ENCODE peak calls at places on chromosomes 13 and 19, in seven cellular contexts. One of them, this sample, is unnamed.

GRCh38 chr13:73938375-73939070 is 195.7 kb downstream of the KLF12 start:
- DNase-seq in spleen: no peak
- DNase-seq in ovary: no peak
- DNase-seq in uterus: no peak
- DNase-seq in A549: peak; percentile 5
- DNase-seq in K562: no peak
- DNase-seq in body of pancreas: no peak
- DNase-seq in this sample: no peak

GRCh38 chr19:1990230-1991017 is 25.1 kb downstream of the BTBD2 start:
- DNase-seq in spleen: no peak
- DNase-seq in ovary: no peak
- DNase-seq in uterus: no peak
- DNase-seq in A549: no peak
- DNase-seq in K562: no peak
- DNase-seq in body of pancreas: no peak
- DNase-seq in this sample: no peak

GRCh38 chr19:42480335-42481095 is 37.8 kb upstream of the CXCL17 start:
- DNase-seq in spleen: no peak
- DNase-seq in ovary: no peak
- DNase-seq in uterus: no peak
- DNase-seq in A549: no peak
- DNase-seq in K562: no peak
- DNase-seq in body of pancreas: peak; percentile 26
- DNase-seq in this sample: no peak

GRCh38 chr19:49593233-49594113 is 2.5 kb downstream of the PRR12 start:
- DNase-seq in spleen: peak; percentile 95
- DNase-seq in ovary: peak; percentile 92
- DNase-seq in uterus: peak; percentile 94
- DNase-seq in A549: peak; percentile 100
- DNase-seq in K562: peak; percentile 100
- DNase-seq in body of pancreas: peak; percentile 93
- DNase-seq in this sample: peak; percentile 99

GRCh38 chr13:29106651-29107050 is 286.5 kb downstream of the MTUS2 start:
- DNase-seq in spleen: no peak
- DNase-seq in ovary: no peak
- DNase-seq in uterus: no peak
- DNase-seq in A549: no peak
- DNase-seq in K562: no peak
- DNase-seq in body of pancreas: no peak
- DNase-seq in this sample: no peak

GRCh38 chr19:16521715-16522289 is 20.4 kb downstream of the CHERP start:
- DNase-seq in spleen: no peak
- DNase-seq in ovary: no peak
- DNase-seq in uterus: no peak
- DNase-seq in A549: no peak
- DNase-seq in K562: no peak
- DNase-seq in body of pancreas: no peak
- DNase-seq in this sample: no peak

GRCh38 chr13:25847635-25848616 is 203.9 kb downstream of the SHISA2 start:
- DNase-seq in spleen: no peak
- DNase-seq in ovary: no peak
- DNase-seq in uterus: no peak
- DNase-seq in A549: no peak
- DNase-seq in K562: no peak
- DNase-seq in body of pancreas: no peak
- DNase-seq in this sample: no peak

GRCh38 chr19:35040826-35041547 is 534 bp upstream of the HPN start:
- DNase-seq in spleen: peak; percentile 92
- DNase-seq in ovary: peak; percentile 92
- DNase-seq in uterus: peak; percentile 86
- DNase-seq in A549: no peak
- DNase-seq in K562: peak; percentile 91
- DNase-seq in body of pancreas: peak; percentile 99
- DNase-seq in this sample: peak; percentile 97

GRCh38 chr13:112897956-112898785 is 70.8 kb upstream of the MCF2L start:
- DNase-seq in spleen: peak; percentile 72
- DNase-seq in ovary: no peak
- DNase-seq in uterus: no peak
- DNase-seq in A549: no peak
- DNase-seq in K562: no peak
- DNase-seq in body of pancreas: peak; percentile 9
- DNase-seq in this sample: no peak

GRCh38 chr19:1064661-1065605 is 2.0 kb upstream of the ARHGAP45 start:
- DNase-seq in spleen: peak; percentile 94
- DNase-seq in ovary: no peak
- DNase-seq in uterus: no peak
- DNase-seq in A549: peak; percentile 44
- DNase-seq in K562: no peak
- DNase-seq in body of pancreas: peak; percentile 72
- DNase-seq in this sample: no peak

GRCh38 chr13:96091164-96091931 is 1.4 kb downstream of the HS6ST3 start:
- DNase-seq in spleen: no peak
- DNase-seq in ovary: no peak
- DNase-seq in uterus: peak; percentile 33
- DNase-seq in A549: no peak
- DNase-seq in K562: no peak
- DNase-seq in body of pancreas: peak; percentile 41
- DNase-seq in this sample: no peak

GRCh38 chr13:80132741-80133601 is 208.0 kb downstream of the SPRY2 start:
- DNase-seq in spleen: no peak
- DNase-seq in ovary: peak; percentile 22
- DNase-seq in uterus: peak; percentile 47
- DNase-seq in A549: peak; percentile 21
- DNase-seq in K562: no peak
- DNase-seq in body of pancreas: peak; percentile 74
- DNase-seq in this sample: no peak

GRCh38 chr19:5046339-5047039 is 77.6 kb downstream of the KDM4B start:
- DNase-seq in spleen: peak; percentile 64
- DNase-seq in ovary: no peak
- DNase-seq in uterus: no peak
- DNase-seq in A549: peak; percentile 86
- DNase-seq in K562: no peak
- DNase-seq in body of pancreas: peak; percentile 94
- DNase-seq in this sample: no peak

GRCh38 chr19:23528376-23528775 is 133.1 kb upstream of the ZNF91 start:
- DNase-seq in spleen: no peak
- DNase-seq in ovary: no peak
- DNase-seq in uterus: no peak
- DNase-seq in A549: no peak
- DNase-seq in K562: no peak
- DNase-seq in body of pancreas: no peak
- DNase-seq in this sample: no peak
- H3K9me3 ChIP-seq in spleen: peaks cover 68% of the 10 kb centered on the region
- H3K9me3 ChIP-seq in ovary: no peaks in the 10 kb centered on the region
- H3K9me3 ChIP-seq in uterus: no peaks in the 10 kb centered on the region
- H3K9me3 ChIP-seq in A549: peaks cover 23% of the 10 kb centered on the region
- H3K9me3 ChIP-seq in K562: no peaks in the 10 kb centered on the region
- H3K9me3 ChIP-seq in body of pancreas: no peaks in the 10 kb centered on the region
- H3K9me3 ChIP-seq in this sample: no peaks in the 10 kb centered on the region

DNA sequence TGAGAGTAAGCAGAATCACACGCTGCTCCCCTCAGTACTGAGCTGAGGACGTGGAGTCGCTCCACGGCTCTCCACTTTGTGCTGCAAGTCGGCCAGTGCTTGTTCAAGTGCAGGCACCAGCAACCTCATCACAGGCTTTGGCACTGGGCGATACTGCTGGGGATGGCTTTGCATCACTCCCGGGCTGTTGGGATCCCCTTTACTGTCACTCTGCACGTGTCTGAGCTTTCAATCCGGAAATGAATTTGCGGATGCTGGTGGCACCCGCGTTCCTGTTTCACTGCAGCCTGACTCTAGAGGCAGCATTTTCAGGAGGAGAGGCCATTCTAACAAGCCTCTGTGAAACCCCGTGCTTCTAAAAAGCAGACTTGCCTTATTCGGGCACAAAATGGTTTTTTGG is 19.1 kb downstream of the SMARCA4 start:
- DNase-seq in spleen: no peak
- DNase-seq in ovary: no peak
- DNase-seq in uterus: no peak
- DNase-seq in A549: no peak
- DNase-seq in K562: no peak
- DNase-seq in body of pancreas: no peak
- DNase-seq in this sample: no peak
- TF ChIP-seq CTCF in spleen: no peak
- TF ChIP-seq CTCF in ovary: no peak
- TF ChIP-seq CTCF in uterus: no peak
- TF ChIP-seq CTCF in A549: no peak
- TF ChIP-seq CTCF in K562: no peak
- TF ChIP-seq CTCF in body of pancreas: no peak
- TF ChIP-seq CTCF in this sample: no peak

GRCh38 chr19:17605761-17606745 is 50.6 kb downstream of the COLGALT1 start:
- DNase-seq in spleen: peak; percentile 94
- DNase-seq in ovary: peak; percentile 87
- DNase-seq in uterus: peak; percentile 36
- DNase-seq in A549: peak; percentile 72
- DNase-seq in K562: peak; percentile 97
- DNase-seq in body of pancreas: peak; percentile 70
- DNase-seq in this sample: no peak
- TF ChIP-seq POLR2A in spleen: no peak
- TF ChIP-seq POLR2A in ovary: no peak
- TF ChIP-seq POLR2A in uterus: no peak
- TF ChIP-seq POLR2A in A549: peak; percentile 78
- TF ChIP-seq POLR2A in K562: peak; percentile 82
- TF ChIP-seq POLR2A in body of pancreas: no peak
- TF ChIP-seq POLR2A in this sample: no peak

DNA sequence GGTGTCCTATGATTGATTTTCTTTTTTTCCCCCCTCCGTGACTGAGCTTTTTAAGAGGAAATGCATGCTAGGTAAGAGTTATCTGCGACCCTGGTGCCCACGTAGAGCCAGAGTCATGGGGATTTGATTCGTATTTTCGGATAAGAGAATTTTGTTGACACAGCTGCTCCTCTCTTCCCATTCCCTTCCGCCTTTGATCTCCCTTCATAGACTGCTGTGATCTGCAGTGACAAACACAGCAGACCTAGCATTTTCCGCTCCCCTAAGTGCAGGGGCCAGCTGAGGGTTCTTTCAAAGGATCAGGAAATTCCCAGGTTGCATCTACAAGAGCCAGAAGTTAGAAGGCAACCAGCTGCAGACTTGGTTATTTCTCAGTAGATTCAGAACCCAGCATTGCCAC is 70.5 kb downstream of the ZNF568 start:
- DNase-seq in spleen: no peak
- DNase-seq in ovary: no peak
- DNase-seq in uterus: no peak
- DNase-seq in A549: no peak
- DNase-seq in K562: no peak
- DNase-seq in body of pancreas: no peak
- DNase-seq in this sample: no peak
- H3K9me3 ChIP-seq in spleen: peaks cover 88% of the 10 kb centered on the region
- H3K9me3 ChIP-seq in ovary: no peaks in the 10 kb centered on the region
- H3K9me3 ChIP-seq in uterus: peaks cover 7% of the 10 kb centered on the region
- H3K9me3 ChIP-seq in A549: peaks cover 89% of the 10 kb centered on the region
- H3K9me3 ChIP-seq in K562: peaks cover 3% of the 10 kb centered on the region
- H3K9me3 ChIP-seq in body of pancreas: no peaks in the 10 kb centered on the region
- H3K9me3 ChIP-seq in this sample: no peaks in the 10 kb centered on the region

DNA sequence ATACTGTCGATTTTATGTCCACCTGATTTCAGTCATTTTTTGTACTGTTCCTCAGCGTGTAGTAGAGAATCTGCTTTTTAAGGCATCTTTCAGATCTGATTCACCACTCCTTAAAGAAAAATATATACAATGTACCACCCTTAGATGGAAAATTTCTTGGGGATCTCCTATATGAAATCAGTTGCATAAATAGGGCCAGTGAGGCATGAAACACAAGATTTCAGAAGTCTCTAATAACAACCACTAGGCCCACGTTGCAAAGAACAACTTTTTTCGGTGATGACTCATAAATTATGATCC is 1.4 kb downstream of the USP12 start:
- DNase-seq in spleen: no peak
- DNase-seq in ovary: no peak
- DNase-seq in uterus: no peak
- DNase-seq in A549: no peak
- DNase-seq in K562: no peak
- DNase-seq in body of pancreas: no peak
- DNase-seq in this sample: no peak
- TF ChIP-seq CTCF in spleen: no peak
- TF ChIP-seq CTCF in ovary: no peak
- TF ChIP-seq CTCF in uterus: no peak
- TF ChIP-seq CTCF in A549: no peak
- TF ChIP-seq CTCF in K562: no peak
- TF ChIP-seq CTCF in body of pancreas: no peak
- TF ChIP-seq CTCF in this sample: no peak